ENCODE peak calls at places on chromosomes 5 and 9, in four cellular contexts. One of them, this sample, is unnamed.

GRCh38 chr5:124193371-124193789 is 553.1 kb downstream of the ZNF608 start:
- DNase-seq in Panc1: no peak
- DNase-seq in hippocampal formation: peak; percentile 11
- DNase-seq in cerebellum: no peak
- DNase-seq in this sample: peak; percentile 34

GRCh38 chr9:131423171-131423581 is 29.3 kb downstream of the PRRC2B start:
- DNase-seq in Panc1: no peak
- DNase-seq in hippocampal formation: peak; percentile 75
- DNase-seq in cerebellum: peak; percentile 70
- DNase-seq in this sample: no peak

GRCh38 chr5:95780597-95780996 is 41.9 kb downstream of the GLRX start:
- DNase-seq in Panc1: no peak
- DNase-seq in hippocampal formation: no peak
- DNase-seq in cerebellum: no peak
- DNase-seq in this sample: no peak

GRCh38 chr9:81146684-81147337 is 542.5 kb downstream of the TLE1 start:
- DNase-seq in Panc1: peak; percentile 2
- DNase-seq in hippocampal formation: no peak
- DNase-seq in cerebellum: no peak
- DNase-seq in this sample: no peak

GRCh38 chr5:55421074-55421529 is 113.3 kb downstream of the MTREX start:
- DNase-seq in Panc1: no peak
- DNase-seq in hippocampal formation: no peak
- DNase-seq in cerebellum: no peak
- DNase-seq in this sample: no peak

GRCh38 chr9:92489209-92489608 is 6.9 kb upstream of the ASPN start:
- DNase-seq in Panc1: no peak
- DNase-seq in hippocampal formation: no peak
- DNase-seq in cerebellum: no peak
- DNase-seq in this sample: no peak

GRCh38 chr9:93612796-93613154 is 36.4 kb downstream of the PHF2 start:
- DNase-seq in Panc1: no peak
- DNase-seq in hippocampal formation: no peak
- DNase-seq in cerebellum: no peak
- DNase-seq in this sample: no peak

GRCh38 chr5:168869615-168870227 is 290.6 kb upstream of the PANK3 start:
- DNase-seq in Panc1: no peak
- DNase-seq in hippocampal formation: no peak
- DNase-seq in cerebellum: no peak
- DNase-seq in this sample: no peak

GRCh38 chr9:129981180-129981907 is 61.6 kb downstream of the FNBP1 start:
- DNase-seq in Panc1: no peak
- DNase-seq in hippocampal formation: peak; percentile 80
- DNase-seq in cerebellum: peak; percentile 57
- DNase-seq in this sample: no peak

GRCh38 chr9:35552837-35553236 is 52.2 kb upstream of the TESK1 start:
- DNase-seq in Panc1: no peak
- DNase-seq in hippocampal formation: no peak
- DNase-seq in cerebellum: no peak
- DNase-seq in this sample: no peak

GRCh38 chr9:82037126-82037525 is 48.6 kb downstream of the SPATA31D1 start:
- DNase-seq in Panc1: no peak
- DNase-seq in hippocampal formation: no peak
- DNase-seq in cerebellum: no peak
- DNase-seq in this sample: no peak

GRCh38 chr5:144972317-144972716 is 801.6 kb downstream of the KCTD16 start:
- DNase-seq in Panc1: no peak
- DNase-seq in hippocampal formation: no peak
- DNase-seq in cerebellum: no peak
- DNase-seq in this sample: no peak